ENCODE peak calls at places on chromosome 11, in five cellular contexts. M is PC-3, I is neural progenitor cell, V is HCT116, S is SK-N-SH. J is an unnamed sample.

GRCh38 chr11:72524711-72525110 is 90.4 kb upstream of the CLPB start:
- DNase-seq in I (no peak), V (no peak), M (peak), S (no peak), J (no peak)

GRCh38 chr11:117457031-117457785 is 129.6 kb downstream of the CEP164 start:
- DNase-seq in M (no peak), I (no peak), V (no peak), S (no peak), J (no peak)

GRCh38 chr11:95715777-95716241 is 73.8 kb downstream of the FAM76B start:
- DNase-seq in V (no peak), S (no peak), M (peak), I (no peak), J (peak)

GRCh38 chr11:134017773-134018430 is 51.0 kb upstream of the JAM3 start:
- DNase-seq in I (no peak), M (no peak), V (no peak), S (no peak), J (no peak)

GRCh38 chr11:111691731-111692130 is 74.5 kb downstream of the PPP2R1B start:
- DNase-seq in M (no peak), S (no peak), V (no peak), I (peak), J (no peak)

GRCh38 chr11:28727254-28727653 is 619.1 kb downstream of the METTL15 start:
- DNase-seq in I (no peak), S (no peak), V (no peak), M (no peak), J (no peak)

GRCh38 chr11:119363081-119363861 is 16.8 kb upstream of the MFRP start:
- DNase-seq in S (no peak), V (no peak), I (no peak), M (no peak), J (no peak)

GRCh38 chr11:14029971-14030531 is 67.5 kb downstream of the SPON1 start:
- DNase-seq in S (no peak), M (peak), I (no peak), V (no peak), J (no peak)

GRCh38 chr11:2943711-2944118 is 14.5 kb upstream of the PHLDA2 start:
- DNase-seq in M (no peak), S (peak), I (no peak), V (no peak), J (no peak)

DNA sequence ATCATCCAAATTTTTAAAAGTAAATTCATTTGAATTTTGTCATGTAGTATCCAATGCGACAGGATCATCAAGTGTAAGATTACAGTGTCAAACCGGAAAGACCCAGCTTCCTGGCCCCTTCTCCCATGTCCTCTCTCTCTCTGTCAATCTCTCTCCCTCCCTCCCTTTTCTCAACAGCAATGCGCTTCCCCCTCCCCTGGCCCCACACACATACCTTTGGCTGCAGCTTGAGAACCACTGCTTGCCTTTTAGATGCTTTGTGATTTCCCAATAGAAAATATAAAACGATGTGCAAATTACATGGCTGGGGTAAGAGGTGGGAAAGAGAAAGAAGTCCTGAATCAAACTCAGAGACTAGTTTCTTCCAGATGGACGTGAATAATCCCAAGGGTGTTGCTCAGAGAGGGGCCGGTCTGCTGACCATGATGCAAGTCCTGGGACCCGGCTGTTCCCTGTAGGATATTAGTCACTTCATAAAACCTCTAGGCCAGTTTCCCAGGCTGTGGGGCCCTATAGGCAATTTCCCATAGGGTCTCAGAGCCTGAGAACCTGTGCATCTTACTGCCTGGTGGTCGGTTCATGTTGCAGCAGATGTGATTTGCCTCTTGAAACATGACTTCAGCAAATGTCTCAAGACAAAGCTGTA is 34.3 kb upstream of the ETS1 start:
- DNase-seq in M (peak), V (no peak), S (no peak), I (no peak), J (no peak)
- H3K9ac ChIP-seq in M (no peak), V (no peak), S (no peak), I (no peak), J (no peak)

GRCh38 chr11:93704237-93704636 is 37.1 kb downstream of the TAF1D start:
- DNase-seq in S (no peak), I (no peak), V (no peak), M (peak), J (no peak)
- TF ChIP-seq CTCF in S (no peak), I (peak), V (no peak), M (peak), J (no peak)

DNA sequence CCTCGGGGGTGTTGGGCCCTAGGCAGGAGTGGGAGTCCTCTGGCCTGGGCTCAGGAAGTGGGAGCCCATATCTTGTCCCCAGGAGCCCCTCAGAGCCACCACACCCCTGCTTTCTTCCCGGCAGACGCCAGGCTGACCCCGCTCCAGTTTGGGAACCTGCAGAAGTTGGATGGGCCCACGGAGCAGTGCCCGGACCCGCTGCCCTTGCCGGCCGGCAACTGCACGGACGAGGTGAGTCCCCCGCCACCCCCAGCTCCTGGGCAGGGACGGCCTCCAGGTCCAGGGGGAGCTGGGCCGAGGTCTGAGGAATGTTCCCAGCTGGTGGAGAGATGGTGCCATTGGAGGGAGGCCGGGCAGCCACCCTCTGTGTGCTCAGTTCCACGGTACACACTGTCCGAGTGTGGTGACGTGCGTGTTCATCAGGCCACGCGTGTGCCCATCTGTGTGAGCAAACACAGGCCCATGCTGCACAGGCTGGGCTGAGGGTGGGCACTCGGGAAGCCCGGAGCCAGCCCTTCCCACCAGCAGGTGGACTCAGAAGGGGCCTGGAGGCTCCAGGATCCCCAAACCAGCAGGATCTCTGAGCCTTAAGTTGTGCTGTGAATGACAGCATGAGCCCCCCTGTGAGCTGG is 4.8 kb downstream of the MUC5B start:
- DNase-seq in M (no peak), I (no peak), V (no peak), S (peak), J (no peak)
- TF ChIP-seq EZH2phosphoT487 in M (no peak), I (no peak), V (no peak), S (no peak), J (no peak)

GRCh38 chr11:65883786-65884715 is 4.2 kb downstream of the FIBP start:
- DNase-seq in S (no peak), V (no peak), M (no peak), I (no peak), J (no peak)
- H3K9ac ChIP-seq in S (no peak), V (no peak), M (no peak), I (no peak), J (no peak)

DNA sequence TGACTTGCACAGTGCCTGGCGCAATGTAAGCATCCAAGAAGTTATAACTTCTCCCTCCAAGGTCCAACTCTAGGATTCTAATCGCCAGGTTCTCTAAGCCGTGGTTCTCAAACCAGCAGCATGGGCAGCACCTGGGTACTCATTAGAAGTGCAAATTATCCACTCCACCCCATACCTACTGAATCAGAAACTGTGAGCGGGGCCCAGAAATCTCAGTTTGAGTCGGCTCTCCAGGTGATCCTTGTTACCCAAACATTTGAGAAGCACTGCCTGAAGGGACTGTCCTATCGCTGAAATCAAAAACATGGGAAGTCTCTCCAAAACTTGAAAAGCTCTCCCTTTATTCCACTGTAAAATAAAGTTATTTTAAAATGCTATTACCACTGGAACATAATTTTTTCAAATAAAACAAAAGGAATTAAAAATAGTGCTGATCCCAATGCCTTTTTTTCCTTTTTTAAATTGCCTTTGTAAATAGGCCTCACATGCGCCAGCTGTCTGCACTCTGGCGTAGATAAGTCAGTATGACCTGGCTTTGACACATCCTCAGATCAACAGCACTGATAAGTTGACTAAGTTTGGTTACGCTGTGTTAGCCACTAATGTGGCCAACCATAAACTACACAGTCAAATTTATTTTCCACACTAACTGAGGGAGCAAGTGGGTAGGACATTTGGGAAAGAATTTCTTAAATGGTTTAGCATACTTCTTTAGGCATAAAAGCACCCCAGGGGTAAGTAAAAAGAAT is 8.4 kb upstream of the CTR9 start:
- DNase-seq in V (no peak), M (peak), I (no peak), S (peak), J (no peak)
- TF ChIP-seq CTCF in V (no peak), M (no peak), I (no peak), S (no peak), J (no peak)

DNA sequence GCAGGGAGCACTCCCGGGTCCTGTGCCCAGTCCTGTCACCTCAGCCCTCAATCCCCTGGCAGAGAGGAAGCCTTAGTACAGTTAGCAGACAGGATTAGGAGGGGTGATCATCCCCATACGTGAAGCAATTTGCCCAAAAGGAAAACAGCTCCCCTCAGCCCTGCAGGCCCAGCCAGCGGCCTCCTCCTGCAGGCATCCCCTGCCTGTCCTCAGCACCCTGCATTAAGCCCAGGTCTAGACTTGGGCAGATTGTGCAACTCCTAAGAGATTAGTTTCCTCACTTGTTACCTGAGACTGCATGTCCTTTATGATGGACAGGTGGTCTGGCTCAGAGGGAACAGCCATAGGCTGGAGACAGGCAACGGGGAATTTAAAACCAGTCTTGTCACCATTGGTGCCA is 95.5 kb upstream of the TMEM45B start:
- DNase-seq in M (no peak), S (no peak), V (no peak), I (no peak), J (no peak)
- TF ChIP-seq EZH2phosphoT487 in M (no peak), S (no peak), V (no peak), I (no peak), J (no peak)

GRCh38 chr11:68039526-68040086 is 781 bp downstream of the TCIRG1 start:
- DNase-seq in V (no peak), I (no peak), S (peak), M (no peak), J (peak)
- H3K9ac ChIP-seq in V (peak), I (no peak), S (peak), M (peak), J (peak)

DNA sequence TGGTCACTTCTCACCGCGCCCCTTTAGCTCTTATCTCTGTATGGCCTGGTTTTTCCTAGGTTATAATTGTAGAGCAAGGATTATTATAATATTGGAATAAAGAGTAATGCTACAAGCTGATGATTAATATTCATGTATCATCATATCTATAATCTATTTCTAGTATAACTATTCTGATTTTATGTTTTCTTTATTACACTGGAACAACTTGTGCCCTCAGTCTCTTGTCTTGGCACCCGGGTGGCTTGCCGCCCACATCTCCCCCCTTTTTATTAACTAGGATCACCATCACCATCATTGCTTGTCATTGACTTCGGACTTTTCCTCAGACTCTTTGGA is 11.0 kb downstream of the OR52K1 start:
- DNase-seq in I (no peak), V (no peak), S (no peak), M (no peak), J (no peak)
- TF ChIP-seq CTCF in I (no peak), V (no peak), S (no peak), M (no peak), J (no peak)

GRCh38 chr11:66581261-66581660 is 11.6 kb downstream of the CCDC87 start:
- DNase-seq in I (no peak), M (no peak), S (no peak), V (no peak), J (no peak)

GRCh38 chr11:66580803-66581202 is 12.1 kb downstream of the CCDC87 start:
- DNase-seq in S (no peak), M (no peak), I (no peak), V (no peak), J (no peak)

DNA sequence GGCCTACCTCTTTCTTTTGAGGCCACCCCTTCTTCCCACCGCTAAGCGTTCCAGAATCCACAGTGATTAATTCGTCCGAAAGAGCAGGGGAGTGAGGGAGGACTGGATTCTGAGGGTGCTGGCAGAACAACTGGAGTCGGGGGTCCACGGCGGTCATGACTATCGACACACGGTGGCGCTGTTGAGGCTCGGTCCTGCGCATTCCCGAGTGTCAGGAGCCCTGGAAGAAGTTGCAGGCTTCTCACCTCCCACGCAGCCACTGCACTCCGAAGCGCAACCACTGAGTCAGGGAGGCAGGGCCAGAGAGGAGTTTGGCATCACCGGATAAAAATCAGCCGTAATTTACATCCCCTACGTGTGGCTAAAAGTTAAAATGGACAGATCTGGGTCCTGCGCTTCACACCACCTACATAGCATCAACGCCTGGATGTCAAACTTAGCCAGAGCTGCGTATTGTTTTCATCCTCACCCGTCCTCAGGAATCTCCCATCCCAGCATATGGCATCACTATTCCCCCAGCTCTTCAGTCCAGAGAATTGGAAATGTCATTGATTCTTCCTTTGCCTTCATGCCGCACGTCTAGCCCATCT is 10.7 kb upstream of the CTSF start:
- DNase-seq in S (peak), M (peak), V (peak), I (peak), J (peak)
- TF ChIP-seq EZH2phosphoT487 in S (no peak), M (no peak), V (no peak), I (no peak), J (no peak)

DNA sequence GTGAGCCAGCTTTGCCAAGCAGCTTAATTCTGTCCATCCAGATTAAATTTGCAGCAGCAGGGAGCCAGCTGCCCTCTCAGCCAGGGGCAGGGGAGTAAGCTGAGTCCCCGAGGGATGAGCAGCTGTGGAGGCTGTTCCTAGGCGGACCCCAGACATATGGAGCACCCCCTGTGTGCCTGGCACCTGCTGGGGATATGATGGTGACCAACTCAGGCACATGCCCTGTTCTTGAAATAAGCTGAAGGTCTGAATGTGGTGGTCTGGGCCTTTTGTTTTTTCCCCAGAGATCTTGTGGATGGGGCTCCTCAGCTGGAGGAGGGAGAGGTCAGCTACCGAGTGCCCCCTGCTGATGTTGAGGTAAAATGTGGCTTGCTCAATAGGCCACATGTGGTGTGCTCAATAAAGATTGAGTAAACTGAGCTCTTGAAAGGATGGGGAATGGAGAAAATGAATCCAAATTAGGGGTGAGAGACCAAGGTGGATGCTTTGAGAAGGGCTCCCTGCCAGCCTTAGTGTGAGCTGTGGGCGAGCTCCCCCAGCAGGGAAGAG is 103.3 kb upstream of the NNMT start:
- DNase-seq in S (no peak), I (peak), M (no peak), V (no peak), J (no peak)
- H3K9ac ChIP-seq in S (no peak), I (no peak), M (no peak), V (no peak), J (no peak)

J was measured in MM.1S.